ENCODE peak calls at places on chromosome X, in four cellular contexts. P is neural progenitor cell, Y is RWPE1, B is WTC11. M is an unnamed sample.

GRCh38 chrX:103329991-103330390 is at the start of gene TCEAL7:
- DNase-seq in B (peak), Y (no peak), P (peak), M (no peak)

GRCh38 chrX:3651272-3651671 is 62.2 kb downstream of the PRKX start:
- DNase-seq in B (no peak), Y (peak), P (no peak), M (no peak)

GRCh38 chrX:114599903-114600302 is 16.0 kb downstream of the HTR2C start:
- DNase-seq in Y (no peak), B (no peak), P (no peak), M (no peak)

GRCh38 chrX:43693602-43694406 is 37.7 kb downstream of the MAOA start:
- DNase-seq in P (no peak), B (no peak), Y (no peak), M (no peak)

GRCh38 chrX:37302569-37302968 is 46.6 kb upstream of the PRRG1 start:
- DNase-seq in Y (peak), B (peak), P (peak), M (no peak)

GRCh38 chrX:41095962-41096955 is 11.0 kb downstream of the USP9X start:
- DNase-seq in B (no peak), Y (no peak), P (peak), M (no peak)

GRCh38 chrX:69538321-69538876 is 34.3 kb downstream of the NALF2 start:
- DNase-seq in Y (peak), P (peak), B (peak), M (peak)

GRCh38 chrX:8679572-8679971 is 52.4 kb downstream of the ANOS1 start:
- DNase-seq in P (no peak), B (no peak), Y (no peak), M (no peak)

GRCh38 chrX:130694983-130695382 is 208.0 kb downstream of the ENOX2 start:
- DNase-seq in P (no peak), B (no peak), Y (no peak), M (no peak)

GRCh38 chrX:43703211-43703791 is 47.2 kb downstream of the MAOA start:
- DNase-seq in B (no peak), P (no peak), Y (no peak), M (no peak)

GRCh38 chrX:25524150-25524549 is 508.4 kb upstream of the ARX start:
- DNase-seq in B (no peak), P (no peak), Y (no peak), M (no peak)
- TF ChIP-seq CTCF in B (no peak), P (no peak), Y (no peak), M (no peak)

DNA sequence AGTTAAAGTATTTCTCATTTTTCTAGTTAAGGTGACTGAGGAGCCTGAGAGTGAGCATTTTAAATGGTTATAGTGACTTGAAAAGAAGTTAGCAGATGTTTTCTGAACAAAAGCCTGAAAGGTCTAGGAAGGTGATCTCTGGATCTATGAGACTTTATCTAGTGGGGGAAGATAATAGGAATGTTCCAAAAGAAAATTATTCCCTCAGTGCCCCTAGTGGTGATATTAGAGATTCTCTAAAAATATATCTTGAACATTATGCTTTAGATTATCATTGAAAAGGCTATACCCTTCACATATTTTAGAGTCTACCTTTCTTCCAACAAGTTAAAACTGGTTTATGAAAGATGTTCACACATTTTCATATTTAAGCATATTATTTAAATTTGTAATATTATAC is 69.0 kb upstream of the SPANXN1 start:
- DNase-seq in P (no peak), Y (peak), B (no peak), M (no peak)
- TF ChIP-seq CTCF in P (peak), Y (no peak), B (no peak), M (no peak)

GRCh38 chrX:111165902-111166301 is 69.9 kb downstream of the PAK3 start:
- DNase-seq in B (no peak), Y (no peak), P (no peak), M (no peak)

GRCh38 chrX:111169141-111169540 is 73.2 kb downstream of the PAK3 start:
- DNase-seq in P (no peak), Y (no peak), B (no peak), M (no peak)

GRCh38 chrX:111167334-111167733 is 71.3 kb downstream of the PAK3 start:
- DNase-seq in Y (no peak), B (no peak), P (no peak), M (no peak)

GRCh38 chrX:111170017-111170416 is 74.0 kb downstream of the PAK3 start:
- DNase-seq in Y (no peak), P (no peak), B (no peak), M (no peak)

DNA sequence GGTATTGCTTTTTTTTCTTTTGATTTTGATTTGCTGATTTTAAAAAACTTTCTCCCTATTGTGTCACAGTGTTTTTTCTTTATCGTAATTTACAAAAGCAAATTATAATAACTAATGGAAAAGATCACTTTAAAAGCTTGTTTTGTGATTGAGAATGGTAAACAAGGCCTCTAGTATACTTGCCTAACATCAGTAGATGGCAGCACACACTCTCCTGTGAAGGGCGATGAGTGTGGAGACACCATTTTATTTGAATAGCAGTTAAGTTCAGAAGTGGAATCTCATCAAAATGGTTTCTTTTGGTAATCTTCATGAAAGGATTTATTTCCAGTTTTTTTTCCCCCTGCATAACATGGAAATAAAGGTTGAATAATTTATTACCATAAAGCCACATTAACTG is 72.3 kb downstream of the PAK3 start:
- DNase-seq in Y (no peak), P (peak), B (peak), M (peak)
- TF ChIP-seq CTCF in Y (no peak), P (peak), B (no peak), M (no peak)

GRCh38 chrX:134908235-134908834 is 82.5 kb upstream of the SMIM10 start:
- DNase-seq in B (no peak), Y (no peak), P (no peak), M (peak)
- TF ChIP-seq CTCF in B (no peak), Y (no peak), P (peak), M (no peak)

DNA sequence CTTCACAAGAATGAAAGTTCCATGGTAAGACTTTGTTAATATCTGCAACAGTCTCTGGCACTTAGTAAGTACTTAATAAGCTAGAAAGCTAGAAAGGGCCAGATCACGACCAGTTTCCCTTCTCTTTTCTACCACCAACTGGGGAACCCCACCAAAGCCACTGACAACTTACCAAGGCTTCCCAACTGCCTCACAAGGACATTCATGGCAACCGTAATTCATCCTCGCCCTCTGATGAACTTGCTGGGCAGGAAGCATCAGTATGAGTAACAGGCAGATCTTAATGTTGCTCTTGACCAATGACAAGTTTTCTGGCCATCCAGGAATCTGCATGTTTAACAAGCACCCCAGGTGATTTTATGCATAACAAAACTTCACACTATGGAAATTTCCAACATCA is 23.2 kb upstream of the ZCCHC13 start:
- DNase-seq in P (no peak), Y (no peak), B (no peak), M (no peak)
- TF ChIP-seq CTCF in P (no peak), Y (no peak), B (no peak), M (no peak)

GRCh38 chrX:576904-577303 is 53.7 kb upstream of the SHOX start:
- DNase-seq in B (no peak), Y (no peak), P (no peak), M (no peak)

GRCh38 chrX:572490-573124 is 58.0 kb upstream of the SHOX start:
- DNase-seq in Y (no peak), B (no peak), P (no peak), M (peak)

GRCh38 chrX:574355-574754 is 56.2 kb upstream of the SHOX start:
- DNase-seq in P (peak), Y (no peak), B (no peak), M (peak)

GRCh38 chrX:580020-580419 is 50.6 kb upstream of the SHOX start:
- DNase-seq in P (no peak), Y (no peak), B (no peak), M (peak)

GRCh38 chrX:574830-575229 is 55.8 kb upstream of the SHOX start:
- DNase-seq in B (no peak), P (no peak), Y (no peak), M (peak)
- TF ChIP-seq CTCF in B (no peak), P (no peak), Y (no peak), M (no peak)

DNA sequence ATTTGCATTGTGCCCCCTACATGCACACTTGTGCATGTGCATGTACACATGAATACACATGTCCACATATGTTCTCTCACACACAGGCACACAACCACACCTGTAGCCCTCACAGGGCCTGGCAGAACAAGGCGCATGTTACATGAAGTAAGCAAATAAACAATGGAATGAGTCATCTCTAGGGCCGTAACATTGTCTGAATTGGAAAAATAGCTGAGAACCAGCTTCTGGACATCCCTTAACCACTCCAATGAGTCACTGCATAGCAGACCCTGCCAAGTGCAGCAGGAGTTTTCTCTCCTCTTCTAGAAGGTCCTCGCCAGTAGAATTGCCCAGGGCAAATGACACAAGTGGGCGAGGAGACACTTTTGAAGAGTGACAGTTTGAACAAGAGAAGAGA is 66.1 kb downstream of the MAGEA10 start:
- DNase-seq in B (no peak), P (no peak), Y (peak), M (no peak)
- TF ChIP-seq CTCF in B (no peak), P (no peak), Y (no peak), M (no peak)

GRCh38 chrX:23904096-23904495 is 3.6 kb downstream of the APOO start:
- DNase-seq in B (no peak), Y (no peak), P (peak), M (no peak)

GRCh38 chrX:23907106-23907495 is 637 bp downstream of the APOO start:
- DNase-seq in B (no peak), Y (peak), P (peak), M (no peak)

GRCh38 chrX:23911436-23911835 is 3.6 kb downstream of the CXorf58 start:
- DNase-seq in B (no peak), P (no peak), Y (no peak), M (no peak)

GRCh38 chrX:23907496-23908218 is at the start of the genes APOO and CXorf58:
- DNase-seq in P (peak), B (peak), Y (peak), M (peak)

DNA sequence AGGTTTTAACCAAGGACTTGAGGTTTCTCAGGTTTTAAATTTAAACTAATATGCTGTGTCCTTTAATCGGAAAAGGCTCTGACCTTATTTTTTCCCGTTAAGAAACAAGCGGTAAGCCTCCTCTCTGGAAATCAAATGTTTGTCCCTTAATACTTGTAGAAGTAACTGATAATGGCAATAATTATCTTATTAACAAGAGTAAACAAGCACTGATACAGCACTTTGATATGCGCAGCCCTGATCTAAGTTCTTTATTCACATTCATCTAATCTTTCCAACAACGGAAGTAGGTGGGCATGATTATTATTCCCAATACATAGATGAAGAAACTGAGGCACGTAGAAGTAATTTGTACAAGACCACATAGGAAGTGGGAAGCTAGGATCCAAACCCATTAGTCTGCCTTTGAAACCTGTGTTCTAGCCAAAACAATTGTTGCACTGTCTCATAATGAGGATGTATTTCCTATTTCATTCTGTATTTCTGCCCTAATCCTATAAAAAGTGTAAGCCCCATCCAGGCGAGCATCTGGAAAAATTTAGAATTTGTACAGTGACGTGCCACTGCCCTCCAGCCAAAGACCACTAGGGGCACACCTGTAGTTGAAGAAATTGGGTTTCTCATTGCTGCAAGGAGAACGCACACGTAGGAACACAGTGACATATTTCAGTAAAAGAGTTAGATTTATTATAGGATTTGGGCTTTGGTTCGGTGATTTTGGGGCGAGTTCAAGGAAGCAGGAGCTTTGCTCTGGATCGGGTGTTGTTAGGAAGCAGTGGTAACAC is 605 bp downstream of the CXorf58 start:
- DNase-seq in Y (no peak), P (no peak), B (peak), M (peak)
- TF ChIP-seq CTCF in Y (peak), P (peak), B (no peak), M (peak)

GRCh38 chrX:147550217-147550616 is 361.5 kb upstream of the FMR1 start:
- DNase-seq in Y (no peak), B (no peak), P (peak), M (peak)
- TF ChIP-seq CTCF in Y (no peak), B (no peak), P (peak), M (no peak)

DNA sequence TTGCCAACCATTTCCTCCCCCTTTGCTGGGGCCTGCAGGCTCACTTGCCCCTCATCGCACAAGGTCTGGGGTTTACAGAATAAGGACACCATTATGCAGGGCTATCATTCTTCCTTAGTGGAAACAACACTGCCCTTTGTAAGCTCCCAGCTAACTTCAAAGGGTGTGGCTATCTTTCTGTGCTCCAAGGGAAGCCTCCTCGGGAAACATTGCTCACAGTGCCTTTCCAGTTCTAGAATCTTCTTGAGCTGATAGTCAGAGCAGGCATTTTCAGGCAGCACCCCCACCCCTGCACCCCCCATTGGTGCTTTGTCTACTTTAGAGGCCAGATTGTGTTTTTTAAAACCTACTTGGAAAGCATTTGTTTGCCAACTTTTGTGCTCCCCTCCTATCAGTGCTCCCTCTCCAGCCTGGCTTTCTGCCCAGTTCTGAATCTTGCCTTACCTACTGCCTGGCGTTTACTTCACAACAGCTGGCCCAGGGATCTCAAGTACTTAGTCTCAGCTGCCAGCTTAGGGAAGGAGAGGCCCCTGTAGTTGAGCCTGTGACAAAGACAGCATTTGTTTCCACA is 53.5 kb downstream of the PLAC1 start:
- DNase-seq in Y (peak), B (no peak), P (no peak), M (no peak)
- TF ChIP-seq CTCF in Y (no peak), B (no peak), P (no peak), M (no peak)